ENCODE peak calls at places on chromosomes 11 and 22, in ten cellular contexts. L, M, A, W, E, P, Z, R, N and G are unnamed samples.

GRCh38 chr22:50361222-50361621 is 18.1 kb downstream of the PPP6R2 start:
- ATAC-seq in A (peak; percentile 61), Z (peak; percentile 42), L (no peak), W (peak; percentile 74), E (no peak), P (no peak), N (no peak), M (no peak), R (no peak), G (no peak)

GRCh38 chr11:48101958-48102357 is 114.7 kb upstream of the OR4B1 start:
- ATAC-seq in R (no peak), A (no peak), L (no peak), W (no peak), P (no peak), M (no peak), Z (no peak), E (no peak), N (no peak), G (no peak)

GRCh38 chr22:30490399-30490798 is 15.1 kb downstream of the SEC14L4 start:
- ATAC-seq in Z (no peak), P (no peak), W (no peak), A (no peak), R (no peak), L (no peak), N (no peak), E (no peak), M (no peak), G (no peak)

GRCh38 chr22:32355760-32356159 is 1.9 kb upstream of the RFPL3 start:
- ATAC-seq in Z (no peak), W (no peak), M (no peak), A (no peak), R (no peak), E (peak; percentile 40), L (no peak), P (peak; percentile 78), N (no peak), G (no peak)

GRCh38 chr11:35663408-35663702 is 780 bp downstream of the TRIM44 start:
- ATAC-seq in A (no peak), L (no peak), R (no peak), W (no peak), M (no peak), P (no peak), Z (no peak), E (no peak), N (no peak), G (no peak)

GRCh38 chr11:26696330-26696729 is 25.5 kb downstream of the SLC5A12 start:
- ATAC-seq in R (no peak), W (no peak), Z (no peak), M (no peak), A (no peak), L (no peak), P (no peak), E (no peak), N (no peak), G (no peak)

GRCh38 chr11:42571486-42572230 is 740.1 kb upstream of the API5 start:
- ATAC-seq in R (no peak), E (no peak), W (no peak), P (no peak), L (no peak), Z (no peak), M (no peak), N (no peak), A (no peak), G (no peak)

GRCh38 chr11:13857828-13858227 is 104.7 kb upstream of the SPON1 start:
- ATAC-seq in L (no peak), P (no peak), E (peak; percentile 91), R (no peak), Z (no peak), A (no peak), N (no peak), M (no peak), W (no peak), G (no peak)

GRCh38 chr11:74031310-74031676 is 22.4 kb upstream of the UCP3 start:
- ATAC-seq in P (no peak), E (no peak), M (no peak), W (peak; percentile 31), N (no peak), Z (no peak), L (no peak), A (no peak), R (peak; percentile 42), G (no peak)

GRCh38 chr22:18044548-18045271 is 20.3 kb upstream of the MICAL3 start:
- ATAC-seq in A (no peak), P (no peak), R (peak; percentile 45), E (no peak), L (no peak), W (no peak), M (peak; percentile 89), Z (no peak), N (peak; percentile 89), G (peak; percentile 76)

GRCh38 chr11:133950874-133951483 is 5.8 kb downstream of the IGSF9B start:
- ATAC-seq in L (no peak), N (peak; percentile 40), R (peak; percentile 47), A (no peak), W (no peak), E (no peak), Z (no peak), P (no peak), M (peak; percentile 58), G (no peak)

GRCh38 chr11:73318501-73319011 is 10.5 kb downstream of the ARHGEF17 start:
- ATAC-seq in L (no peak), M (no peak), Z (no peak), P (no peak), W (no peak), A (no peak), N (no peak), E (no peak), R (no peak), G (no peak)

GRCh38 chr11:64861227-64861970 is 16.9 kb upstream of the CDC42BPG start:
- ATAC-seq in Z (no peak), N (no peak), W (no peak), E (no peak), P (no peak), R (no peak), M (no peak), A (peak; percentile 11), L (no peak), G (no peak)

GRCh38 chr11:128336203-128336602 is 251.2 kb downstream of the ETS1 start:
- ATAC-seq in N (peak; percentile 65), W (no peak), M (peak; percentile 85), R (peak; percentile 49), Z (no peak), A (no peak), P (peak; percentile 89), L (no peak), E (peak; percentile 52), G (peak; percentile 37)

GRCh38 chr11:123672568-123672967 is 18.1 kb upstream of the SCN3B start:
- ATAC-seq in L (no peak), W (no peak), N (no peak), M (no peak), E (no peak), P (no peak), R (no peak), A (no peak), Z (no peak), G (no peak)

GRCh38 chr11:102230186-102230585 is 87.1 kb upstream of the BIRC3 start:
- ATAC-seq in N (no peak), Z (no peak), W (no peak), A (no peak), E (no peak), R (no peak), P (no peak), M (no peak), L (no peak), G (no peak)

GRCh38 chr11:2519879-2520735 is 75.3 kb downstream of the KCNQ1 start:
- ATAC-seq in E (no peak), P (no peak), Z (no peak), N (no peak), L (no peak), R (no peak), W (no peak), A (no peak), M (no peak), G (no peak)

GRCh38 chr11:123783536-123783935 is 22.6 kb downstream of the OR6M1 start:
- ATAC-seq in W (no peak), Z (no peak), A (no peak), L (no peak), N (no peak), P (no peak), E (no peak), R (no peak), M (no peak), G (no peak)

GRCh38 chr11:126079640-126080205 is 17.1 kb upstream of the CDON start:
- ATAC-seq in W (no peak), R (no peak), L (no peak), N (peak; percentile 13), E (peak; percentile 64), P (no peak), Z (no peak), M (peak; percentile 14), A (no peak), G (no peak)

GRCh38 chr11:64245797-64246623 is 733 bp downstream of the PPP1R14B start:
- ATAC-seq in N (no peak), Z (no peak), E (peak; percentile 36), L (peak; percentile 3), P (no peak), M (no peak), A (peak; percentile 5), W (no peak), R (peak; percentile 18), G (peak; percentile 51)

GRCh38 chr11:10461276-10461790 is 6.3 kb downstream of the AMPD3 start:
- ATAC-seq in A (no peak), L (no peak), R (no peak), P (no peak), M (no peak), W (no peak), Z (no peak), N (no peak), E (no peak), G (no peak)

GRCh38 chr22:45065726-45066125 is 55.9 kb upstream of the PHF21B start:
- ATAC-seq in Z (no peak), R (no peak), L (no peak), E (no peak), W (no peak), A (no peak), M (no peak), P (no peak), N (no peak), G (no peak)

GRCh38 chr11:130762342-130763037 is 153.8 kb downstream of the SNX19 start:
- ATAC-seq in M (no peak), E (no peak), R (no peak), N (no peak), P (no peak), Z (no peak), W (no peak), A (no peak), L (no peak), G (peak; percentile 72)

GRCh38 chr11:57207160-57207559 is 25.4 kb downstream of the LRRC55 start:
- ATAC-seq in W (no peak), N (no peak), L (no peak), E (no peak), A (no peak), R (no peak), M (no peak), Z (no peak), P (no peak), G (peak; percentile 24)

GRCh38 chr11:85699957-85700741 is 14.2 kb upstream of the CCDC89 start:
- ATAC-seq in M (no peak), Z (peak; percentile 46), E (no peak), N (no peak), L (no peak), W (peak; percentile 78), R (no peak), P (no peak), A (peak; percentile 95), G (no peak)

GRCh38 chr11:129930306-129930705 is 34.9 kb upstream of the NFRKB start:
- ATAC-seq in Z (no peak), P (peak; percentile 63), A (no peak), L (no peak), M (no peak), E (peak; percentile 99), R (no peak), W (no peak), N (no peak), G (peak; percentile 88)

GRCh38 chr11:68889948-68890446 is 13.6 kb downstream of the MRPL21 start:
- ATAC-seq in A (no peak), R (peak; percentile 25), P (peak; percentile 90), N (peak; percentile 71), L (no peak), M (peak; percentile 73), Z (no peak), W (no peak), E (peak; percentile 22), G (peak; percentile 14)

GRCh38 chr11:67698247-67698646 is 23.8 kb upstream of the ALDH3B2 start:
- ATAC-seq in M (no peak), W (peak; percentile 64), E (no peak), A (no peak), Z (no peak), P (peak; percentile 99), R (no peak), L (no peak), N (no peak), G (peak; percentile 82)